ENCODE peak calls at places on chromosomes 7 and 10, in four cellular contexts. G is K562, E is SK-N-SH, H is HepG2. J is an unnamed sample.

GRCh38 chr10:13758302-13758701 is 171.5 kb downstream of the PRPF18 start:
- DNase-seq in E (peak), H (no peak), G (no peak), J (no peak)

GRCh38 chr10:1715821-1716220 is 21.5 kb downstream of the ADARB2 start:
- DNase-seq in H (no peak), E (no peak), G (no peak), J (peak)

GRCh38 chr10:49164587-49165188 is 23.5 kb downstream of the TMEM273 start:
- DNase-seq in H (peak), G (peak), E (peak), J (no peak)

GRCh38 chr7:105808703-105809590 is 67.5 kb downstream of the ATXN7L1 start:
- DNase-seq in E (no peak), G (no peak), H (no peak), J (peak)

GRCh38 chr7:121544199-121544598 is 148.1 kb upstream of the FAM3C start:
- DNase-seq in G (no peak), E (no peak), H (no peak), J (no peak)

GRCh38 chr10:119680668-119681070 is 29.5 kb downstream of the BAG3 start:
- DNase-seq in G (no peak), H (no peak), E (no peak), J (no peak)

GRCh38 chr10:102153093-102153620 is 968 bp downstream of the NOLC1 start:
- DNase-seq in E (no peak), G (no peak), H (no peak), J (no peak)

GRCh38 chr10:24556746-24557742 is 166.6 kb downstream of the ARHGAP21 start:
- DNase-seq in H (peak), G (peak), E (peak), J (no peak)

GRCh38 chr7:156608176-156608478 is 32.4 kb upstream of the RNF32 start:
- DNase-seq in G (no peak), E (peak), H (no peak), J (no peak)

GRCh38 chr7:30852744-30853288 is 58.8 kb upstream of the AQP1 start:
- DNase-seq in H (no peak), E (no peak), G (no peak), J (no peak)

GRCh38 chr7:75572396-75572795 is 80.3 kb downstream of the SPDYE5 start:
- DNase-seq in H (no peak), E (no peak), G (no peak), J (no peak)

GRCh38 chr7:96236198-96237039 is 85.5 kb downstream of the SLC25A13 start:
- DNase-seq in G (peak), H (no peak), E (peak), J (no peak)

GRCh38 chr10:133039107-133039822 is 48.5 kb upstream of the ADGRA1 start:
- DNase-seq in H (no peak), E (peak), G (no peak), J (no peak)

GRCh38 chr10:96910488-96911395 is 78.6 kb downstream of the LCOR start:
- DNase-seq in G (peak), H (peak), E (peak), J (peak)

GRCh38 chr10:92758594-92758993 is 68.8 kb downstream of the HHEX start:
- DNase-seq in G (no peak), H (peak), E (no peak), J (no peak)

GRCh38 chr10:14775656-14776055 is 959 bp upstream of the FAM107B start:
- DNase-seq in H (no peak), G (no peak), E (no peak), J (no peak)

GRCh38 chr7:12917801-12918200 is 230.4 kb downstream of the ARL4A start:
- DNase-seq in H (no peak), G (no peak), E (no peak), J (no peak)

GRCh38 chr10:82942572-82943091 is 1067.6 kb downstream of the NRG3 start:
- DNase-seq in E (no peak), H (no peak), G (no peak), J (no peak)

GRCh38 chr7:8440670-8441069 is 7.3 kb downstream of the NXPH1 start:
- DNase-seq in G (no peak), E (no peak), H (no peak), J (no peak)

GRCh38 chr10:13349776-13350274 is 1.7 kb upstream of the SEPHS1 start:
- DNase-seq in H (no peak), G (peak), E (peak), J (no peak)

GRCh38 chr10:178208-178607 is 43.0 kb downstream of the ZMYND11 start:
- DNase-seq in G (no peak), H (peak), E (peak), J (no peak)

GRCh38 chr7:133854739-133855138 is 272.4 kb upstream of the LRGUK start:
- DNase-seq in E (peak), H (peak), G (peak), J (no peak)

GRCh38 chr7:87413951-87414381 is 61.5 kb downstream of the ABCB4 start:
- DNase-seq in H (no peak), E (peak), G (no peak), J (no peak)

GRCh38 chr7:134844200-134844599 is 64.8 kb downstream of the CALD1 start:
- DNase-seq in G (no peak), H (peak), E (no peak), J (no peak)

GRCh38 chr7:154789404-154789803 is 213.5 kb downstream of the PAXIP1 start:
- DNase-seq in E (peak), H (peak), G (no peak), J (no peak)

GRCh38 chr7:100464210-100464660 is at the start of gene SPACDR:
- DNase-seq in E (no peak), H (no peak), G (no peak), J (no peak)

GRCh38 chr7:96973986-96974385 is 31.4 kb upstream of the DLX6 start:
- DNase-seq in H (no peak), G (no peak), E (no peak), J (no peak)

GRCh38 chr7:77217474-77218185 is 18.0 kb upstream of the FGL2 start:
- DNase-seq in E (no peak), G (no peak), H (no peak), J (no peak)

GRCh38 chr7:139522830-139523198 is 671 bp upstream of the CLEC2L start:
- DNase-seq in G (no peak), H (no peak), E (peak), J (no peak)

GRCh38 chr7:147182859-147183258 is 1066.3 kb downstream of the CNTNAP2 start:
- DNase-seq in G (no peak), H (no peak), E (no peak), J (no peak)

GRCh38 chr7:107471292-107472070 is 1.6 kb downstream of the GPR22 start:
- DNase-seq in G (no peak), H (no peak), E (no peak), J (no peak)

GRCh38 chr10:52172581-52172980 is 141.5 kb upstream of the DKK1 start:
- DNase-seq in G (no peak), H (no peak), E (no peak), J (no peak)

GRCh38 chr7:123553159-123553558 is 4.5 kb downstream of the NDUFA5 start:
- DNase-seq in H (no peak), E (no peak), G (no peak), J (no peak)

GRCh38 chr10:102492983-102493382 is 9.5 kb downstream of the ACTR1A start:
- DNase-seq in G (no peak), H (no peak), E (no peak), J (no peak)

DNA sequence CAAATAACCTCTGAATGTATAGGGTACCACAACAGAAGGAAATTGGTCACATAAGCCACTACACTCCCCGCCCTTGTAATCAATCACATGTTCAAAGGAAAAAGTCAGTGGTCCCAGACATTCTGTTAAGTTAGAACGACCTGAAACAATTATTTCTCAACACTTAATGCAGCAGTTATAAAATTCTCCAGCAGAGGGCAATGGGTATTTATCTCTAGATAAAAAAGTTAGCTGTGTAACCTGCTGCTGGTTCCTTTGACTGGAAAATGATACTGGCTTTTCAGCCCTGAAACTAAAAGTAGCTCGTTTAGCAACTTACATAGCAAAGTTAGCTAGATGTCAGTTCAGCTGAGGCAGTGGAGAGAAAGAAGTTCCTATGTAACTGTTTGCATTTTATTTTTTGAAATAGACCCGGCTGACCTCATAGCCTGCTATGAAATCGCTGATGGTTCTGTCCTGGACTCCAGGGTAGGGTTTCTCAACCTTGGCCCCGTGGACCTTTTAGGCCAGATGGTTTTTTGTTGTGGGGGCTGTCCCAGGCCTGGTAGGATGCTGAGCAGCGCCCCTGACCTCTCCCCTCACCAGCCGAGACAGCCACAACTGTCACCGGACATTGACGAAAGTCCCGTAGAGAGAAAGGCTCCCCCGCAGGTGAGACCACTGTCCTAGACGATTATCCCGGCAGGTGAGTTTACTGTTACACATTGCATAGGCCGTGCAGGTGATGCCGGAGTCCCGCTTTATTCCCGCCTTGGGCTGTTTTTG is 40.2 kb upstream of the PROSER2 start:
- DNase-seq in E (peak), G (peak), H (peak), J (peak)
- TF ChIP-seq RFX5 in E (no peak), G (no peak), H (no peak), J (no peak)

DNA sequence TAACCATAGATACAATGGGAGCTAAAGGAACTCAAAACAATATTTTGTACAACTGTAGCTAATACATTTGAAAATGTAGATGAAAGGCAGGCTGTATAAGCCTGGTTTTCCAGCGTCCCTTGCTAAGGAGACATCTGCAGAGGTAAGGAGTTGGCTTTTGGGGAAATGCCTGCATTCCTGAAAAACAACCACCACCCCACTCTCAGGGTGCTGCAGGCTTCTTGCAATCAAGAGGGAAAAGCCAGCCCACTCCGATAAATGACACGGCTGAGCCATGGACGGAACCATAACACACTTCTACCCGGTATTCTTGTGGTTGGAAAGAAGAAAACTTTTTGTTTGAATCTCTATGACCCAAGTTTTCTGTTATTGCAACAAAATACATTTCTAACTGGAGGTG is 200.3 kb downstream of the TEX36 start:
- DNase-seq in G (no peak), H (no peak), E (no peak), J (no peak)
- TF ChIP-seq ZBTB33 in G (no peak), H (no peak), E (no peak), J (no peak)

DNA sequence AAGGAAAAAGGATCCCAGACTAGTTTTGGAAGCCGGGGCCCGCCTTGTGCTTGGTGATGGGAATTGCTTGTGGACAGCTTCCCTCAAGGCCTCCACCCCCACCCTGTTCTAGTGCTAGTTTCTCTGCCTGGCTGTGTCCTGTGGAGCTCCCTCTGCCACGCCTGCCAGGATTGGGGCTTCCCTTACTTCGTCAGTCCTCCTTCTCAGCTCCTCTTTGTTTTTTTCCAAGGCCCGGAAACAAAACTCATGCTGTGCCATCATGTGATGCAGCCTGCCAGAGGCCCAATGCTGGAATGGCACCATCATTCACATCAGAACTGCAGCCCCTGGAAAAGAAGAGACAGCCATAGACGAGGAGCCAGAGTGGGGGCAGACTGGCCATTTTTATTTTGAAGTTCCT is 11.2 kb downstream of the YKT6 start:
- DNase-seq in H (no peak), E (no peak), G (no peak), J (no peak)
- TF ChIP-seq RFX5 in H (no peak), E (no peak), G (no peak), J (no peak)

GRCh38 chr7:103075337-103075918 is 488 bp downstream of the ARMC10 start:
- DNase-seq in G (peak), H (peak), E (peak), J (no peak)
- TF ChIP-seq ZBTB33 in G (no peak), H (no peak), E (no peak), J (no peak)

GRCh38 chr7:88437132-88437531 is 130.4 kb upstream of the STEAP4 start:
- DNase-seq in G (no peak), E (no peak), H (no peak), J (no peak)

DNA sequence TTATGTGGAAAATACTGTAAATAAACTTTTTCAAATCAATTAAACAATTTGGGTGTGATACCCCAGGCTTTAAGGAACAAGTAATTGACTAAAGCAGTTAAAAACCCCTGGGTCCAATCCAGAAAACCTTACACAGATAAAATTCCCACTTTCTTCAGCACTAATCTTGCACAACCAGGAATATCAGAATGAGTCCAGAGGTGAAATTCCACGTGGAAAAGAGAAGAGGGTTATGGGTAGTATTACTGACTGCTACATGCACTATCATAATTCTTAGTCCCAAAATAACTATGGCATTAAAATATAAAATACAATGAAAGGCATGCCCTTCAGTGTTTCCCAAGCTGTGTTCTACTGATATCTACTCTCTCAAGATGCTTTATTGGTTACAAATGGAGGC is 135.7 kb upstream of the STEAP4 start:
- DNase-seq in G (no peak), H (no peak), E (no peak), J (no peak)
- TF ChIP-seq RFX5 in G (no peak), H (no peak), E (no peak), J (no peak)

GRCh38 chr10:33217854-33218253 is 116.6 kb downstream of the NRP1 start:
- DNase-seq in G (no peak), H (no peak), E (no peak), J (no peak)
- TF ChIP-seq ZBTB33 in G (no peak), H (no peak), E (no peak), J (no peak)

GRCh38 chr7:70595741-70596574 is 536.0 kb upstream of the GALNT17 start:
- DNase-seq in E (peak), G (no peak), H (no peak), J (no peak)
- TF ChIP-seq RFX5 in E (no peak), G (no peak), H (no peak), J (no peak)

GRCh38 chr7:129702761-129703338 is 91.3 kb downstream of the NRF1 start:
- DNase-seq in G (no peak), E (no peak), H (peak), J (no peak)
- TF ChIP-seq ZBTB33 in G (peak), E (no peak), H (no peak), J (no peak)

J was measured in GM12878.